ENCODE peak calls at places on chromosomes 3 and 15, in six cellular contexts. F is GM12865, A is GM13977, U is endothelial cell, L is AG09309, C is tibial artery. S is an unnamed sample.

GRCh38 chr15:60772395-60773120 is 293.6 kb upstream of the ICE2 start:
- DNase-seq in L (no peak), F (no peak), U (no peak), C (no peak), A (no peak), S (no peak)

GRCh38 chr15:40333922-40334492 is 6.7 kb downstream of the CCDC9B start:
- DNase-seq in U (peak; percentile 48), A (peak; percentile 49), L (no peak), F (peak; percentile 20), C (peak; percentile 91), S (peak; percentile 61)

GRCh38 chr15:49847937-49848823 is 227.3 kb downstream of the DTWD1 start:
- DNase-seq in F (no peak), C (no peak), A (no peak), L (peak; percentile 96), U (no peak), S (no peak)

GRCh38 chr3:151468284-151468917 is 7.5 kb upstream of the IGSF10 start:
- DNase-seq in F (peak; percentile 69), C (no peak), L (no peak), A (peak; percentile 34), U (peak; percentile 61), S (peak; percentile 49)

GRCh38 chr15:48040166-48040817 is 80.5 kb upstream of the SLC24A5 start:
- DNase-seq in L (peak; percentile 4), U (no peak), F (no peak), A (no peak), C (no peak), S (no peak)

GRCh38 chr3:10189557-10190374 is 25.0 kb downstream of the IRAK2 start:
- DNase-seq in A (no peak), C (peak; percentile 97), U (no peak), F (peak; percentile 67), L (no peak), S (no peak)

GRCh38 chr3:168878655-168879054 is 782.9 kb upstream of the GOLIM4 start:
- DNase-seq in F (no peak), C (no peak), L (no peak), U (no peak), A (no peak), S (no peak)

GRCh38 chr3:129673897-129674797 is 67.7 kb upstream of the PLXND1 start:
- DNase-seq in F (peak; percentile 4), A (peak; percentile 11), L (no peak), C (no peak), U (no peak), S (peak; percentile 27)

GRCh38 chr3:156750191-156750873 is 75.8 kb upstream of the LEKR1 start:
- DNase-seq in U (no peak), A (no peak), L (no peak), F (no peak), C (no peak), S (no peak)

GRCh38 chr15:73981761-73982222 is 10.3 kb downstream of the STOML1 start:
- DNase-seq in C (no peak), A (no peak), F (no peak), U (no peak), L (no peak), S (no peak)

GRCh38 chr15:39171944-39172368 is 408.9 kb upstream of the THBS1 start:
- DNase-seq in L (peak; percentile 96), F (peak; percentile 45), C (peak; percentile 69), A (no peak), U (peak; percentile 46), S (no peak)

GRCh38 chr3:177136715-177137114 is 60.6 kb downstream of the TBL1XR1 start:
- DNase-seq in U (no peak), F (no peak), A (no peak), L (no peak), C (no peak), S (no peak)

GRCh38 chr15:93001156-93001555 is 87.9 kb downstream of the RGMA start:
- DNase-seq in C (no peak), L (no peak), F (no peak), A (no peak), U (no peak), S (no peak)

GRCh38 chr15:93005133-93005532 is 83.9 kb downstream of the RGMA start:
- DNase-seq in L (no peak), C (no peak), F (no peak), U (no peak), A (no peak), S (no peak)

GRCh38 chr15:92997821-92998220 is 91.2 kb downstream of the RGMA start:
- DNase-seq in F (no peak), C (no peak), U (no peak), A (no peak), L (no peak), S (no peak)

GRCh38 chr15:93001881-93002280 is 87.1 kb downstream of the RGMA start:
- DNase-seq in L (no peak), A (no peak), C (no peak), U (no peak), F (no peak), S (no peak)
- TF ChIP-seq CTCF in L (no peak), A (no peak), C (no peak), U (no peak), F (peak; percentile 7), S (no peak)

GRCh38 chr15:75625542-75626347 is at the start of gene SNUPN:
- DNase-seq in F (peak; percentile 98), A (peak; percentile 97), C (peak; percentile 97), L (no peak), U (peak; percentile 88), S (peak; percentile 99)

GRCh38 chr15:75616766-75617165 is 8.8 kb downstream of the SNUPN start:
- DNase-seq in F (no peak), L (no peak), C (no peak), A (no peak), U (no peak), S (no peak)

GRCh38 chr15:75622505-75622904 is 3.0 kb downstream of the SNUPN start:
- DNase-seq in A (no peak), F (no peak), U (no peak), L (no peak), C (no peak), S (no peak)

GRCh38 chr15:75620043-75620775 is 5.3 kb downstream of the SNUPN start:
- DNase-seq in L (no peak), A (no peak), F (no peak), U (no peak), C (no peak), S (no peak)

GRCh38 chr15:75620776-75621536 is 4.6 kb downstream of the SNUPN start:
- DNase-seq in C (peak; percentile 92), A (no peak), L (peak; percentile 89), U (no peak), F (no peak), S (no peak)
- TF ChIP-seq CTCF in C (peak; percentile 68), A (no peak), L (peak; percentile 35), U (no peak), F (no peak), S (no peak)

GRCh38 chr15:72474912-72475601 is 927 bp downstream of the ARIH1 start:
- DNase-seq in U (peak; percentile 59), A (peak; percentile 70), C (peak; percentile 88), F (peak; percentile 89), L (no peak), S (peak; percentile 74)
- TF ChIP-seq CTCF in U (no peak), A (no peak), C (peak; percentile 16), F (peak; percentile 0), L (no peak), S (no peak)

GRCh38 chr15:89774492-89774891 is 1.6 kb upstream of the MESP2 start:
- DNase-seq in A (no peak), U (no peak), C (no peak), L (no peak), F (no peak), S (no peak)

GRCh38 chr15:89776274-89777072 is at the start of gene MESP2:
- DNase-seq in U (peak; percentile 83), A (peak; percentile 90), C (peak; percentile 92), L (no peak), F (peak; percentile 85), S (peak; percentile 90)

GRCh38 chr15:89775815-89776214 is 317 bp upstream of the MESP2 start:
- DNase-seq in A (no peak), L (no peak), F (no peak), U (no peak), C (no peak), S (no peak)

GRCh38 chr15:89770041-89770440 is 6.1 kb upstream of the MESP2 start:
- DNase-seq in F (no peak), C (no peak), U (no peak), L (no peak), A (no peak), S (no peak)

DNA sequence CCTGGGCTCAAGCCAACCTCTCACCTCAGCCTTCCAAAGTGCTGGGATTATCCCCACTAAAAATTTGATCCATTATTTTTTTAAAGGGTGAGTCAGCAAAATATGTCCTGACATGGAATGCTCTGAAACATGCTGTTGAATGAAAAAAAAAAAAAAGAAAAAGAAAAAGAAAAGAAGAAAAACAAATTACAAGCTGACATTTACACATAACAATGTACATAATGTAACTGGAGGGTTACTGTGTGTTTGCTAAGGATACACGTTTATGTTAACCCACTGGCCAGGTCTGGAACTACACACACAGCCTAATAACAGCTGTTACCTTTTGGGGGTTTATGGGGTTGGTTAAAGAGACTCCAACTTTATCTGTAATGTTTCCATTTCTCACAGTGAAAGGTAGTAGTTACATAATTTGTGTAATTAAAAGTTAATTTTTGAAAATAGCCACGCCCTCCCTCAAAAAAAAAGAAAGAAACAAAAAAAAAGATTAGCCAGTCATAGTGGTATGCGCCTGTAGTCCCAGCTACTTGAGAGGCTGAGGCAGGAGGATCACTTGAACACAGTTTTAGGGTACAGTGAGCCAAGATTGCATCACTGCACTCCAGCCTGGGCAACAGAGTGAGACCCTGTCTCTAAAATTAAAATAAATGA is 3.1 kb upstream of the MESP2 start:
- DNase-seq in F (peak; percentile 24), U (no peak), L (no peak), A (no peak), C (no peak), S (no peak)
- TF ChIP-seq CTCF in F (peak; percentile 35), U (no peak), L (no peak), A (no peak), C (no peak), S (no peak)

GRCh38 chr3:171836836-171837235 is 6.3 kb upstream of the TMEM212 start:
- DNase-seq in C (no peak), U (no peak), L (no peak), A (no peak), F (no peak), S (no peak)

GRCh38 chr3:171839270-171839669 is 3.9 kb upstream of the TMEM212 start:
- DNase-seq in L (no peak), F (no peak), U (no peak), C (no peak), A (no peak), S (no peak)

GRCh38 chr3:171837698-171838097 is 5.5 kb upstream of the TMEM212 start:
- DNase-seq in C (no peak), L (no peak), F (no peak), A (no peak), U (no peak), S (no peak)

GRCh38 chr3:171840484-171840830 is 2.7 kb upstream of the TMEM212 start:
- DNase-seq in F (no peak), C (no peak), U (no peak), A (no peak), L (no peak), S (no peak)

GRCh38 chr3:171838218-171838720 is 4.9 kb upstream of the TMEM212 start:
- DNase-seq in C (peak; percentile 76), A (no peak), U (peak; percentile 18), F (no peak), L (no peak), S (no peak)
- TF ChIP-seq CTCF in C (peak; percentile 11), A (no peak), U (no peak), F (no peak), L (peak; percentile 25), S (no peak)